ENCODE peak calls at places on chromosomes 6 and 20, in five cellular contexts. D is cardiac muscle cell; T is upper lobe of right lung; W is HEK293T; Q is stimulated activated naive B cell treated with anti-CD40 and anti-IgM and Interleukin-4, amounts not matched to agents 10 μg/mL and 1 μg/mL and 100 μg/mL, for 72 hours. J is an unnamed sample.

GRCh38 chr6:89385156-89385667 is 26.9 kb downstream of the RRAGD start:
- DNase-seq in W (no peak), Q (no peak), T (no peak), D (no peak), J (no peak)

GRCh38 chr6:36821581-36822335 is 17.5 kb downstream of the CPNE5 start:
- DNase-seq in Q (no peak), D (no peak), W (no peak), T (no peak), J (no peak)

GRCh38 chr6:79453558-79454042 is 83.6 kb downstream of the LCA5 start:
- DNase-seq in T (no peak), W (no peak), Q (no peak), D (no peak), J (no peak)

GRCh38 chr6:3627501-3627900 is 124.0 kb downstream of the PXDC1 start:
- DNase-seq in Q (no peak), D (no peak), T (no peak), W (no peak), J (no peak)

GRCh38 chr20:25296094-25297093 is 48.5 kb downstream of the PYGB start:
- DNase-seq in Q (no peak), T (no peak), W (peak), D (peak), J (peak)

GRCh38 chr20:62354811-62355341 is 12.2 kb downstream of the LAMA5 start:
- DNase-seq in T (no peak), W (no peak), Q (no peak), D (no peak), J (no peak)

GRCh38 chr20:24957326-24957996 is 8.4 kb downstream of the CST7 start:
- DNase-seq in W (no peak), D (no peak), Q (no peak), T (no peak), J (no peak)

GRCh38 chr20:14707026-14707680 is 369.7 kb upstream of the FLRT3 start:
- DNase-seq in Q (no peak), T (no peak), D (no peak), W (no peak), J (no peak)

GRCh38 chr6:11586574-11586973 is 49.0 kb downstream of the TMEM170B start:
- DNase-seq in W (no peak), Q (no peak), D (no peak), T (no peak), J (no peak)

GRCh38 chr20:61965606-61966491 is 99.8 kb downstream of the TAF4 start:
- DNase-seq in D (no peak), T (no peak), W (no peak), Q (no peak), J (no peak)

GRCh38 chr6:163345931-163346330 is 68.6 kb upstream of the QKI start:
- DNase-seq in Q (no peak), T (no peak), D (no peak), W (no peak), J (no peak)

GRCh38 chr6:54715990-54716389 is 130.6 kb upstream of the FAM83B start:
- DNase-seq in T (no peak), D (no peak), Q (no peak), W (no peak), J (no peak)

GRCh38 chr6:145813285-145814034 is 1.1 kb downstream of the FBXO30 start:
- DNase-seq in W (peak), Q (no peak), T (no peak), D (peak), J (no peak)

GRCh38 chr6:51322505-51322904 is 503.8 kb downstream of the TFAP2B start:
- DNase-seq in T (no peak), W (no peak), D (no peak), Q (no peak), J (no peak)

GRCh38 chr6:14544689-14545088 is 427.1 kb downstream of the CD83 start:
- DNase-seq in W (no peak), T (no peak), D (peak), Q (no peak), J (no peak)

GRCh38 chr6:3711776-3712175 is 39.7 kb downstream of the PXDC1 start:
- DNase-seq in T (no peak), D (no peak), W (no peak), Q (no peak), J (no peak)

GRCh38 chr6:148367418-148368024 is 24.9 kb downstream of the SASH1 start:
- DNase-seq in T (no peak), W (no peak), D (no peak), Q (peak), J (no peak)

GRCh38 chr6:161736796-161737292 is 463.0 kb upstream of the AGPAT4 start:
- DNase-seq in Q (no peak), D (no peak), T (no peak), W (no peak), J (no peak)

GRCh38 chr20:46994341-46994740 is 99.7 kb downstream of the EYA2 start:
- DNase-seq in D (no peak), W (no peak), T (no peak), Q (peak), J (peak)

GRCh38 chr6:107600936-107601335 is 111.0 kb downstream of the SOBP start:
- DNase-seq in W (no peak), D (peak), Q (no peak), T (no peak), J (peak)

GRCh38 chr20:39588148-39588757 is 626.1 kb downstream of the DHX35 start:
- DNase-seq in Q (no peak), T (no peak), D (no peak), W (no peak), J (no peak)

GRCh38 chr6:34281702-34282334 is 33.0 kb upstream of the SMIM29 start:
- DNase-seq in W (no peak), T (no peak), D (no peak), Q (no peak), J (no peak)

GRCh38 chr6:118761643-118762042 is 110.3 kb upstream of the CEP85L start:
- DNase-seq in D (no peak), Q (no peak), W (no peak), T (no peak), J (no peak)

GRCh38 chr6:134853111-134854055 is 96.5 kb downstream of the ALDH8A1 start:
- DNase-seq in D (peak), Q (no peak), W (no peak), T (no peak), J (peak)

J was measured in transverse colon.